ENCODE peak calls at places on chromosomes 16 and 17, in nine cellular contexts. One of them, this sample, is unnamed. For H3K27me3, the result is how much of the 10 kb centered on the place peaks cover.

GRCh38 chr17:59842901-59843652 is 49.7 kb downstream of the TUBD1 start:
- DNase-seq in hepatocyte: peak
- DNase-seq in endothelial cell of umbilical vein: peak
- DNase-seq in adrenal gland: no peak
- DNase-seq in H1: no peak
- DNase-seq in neural progenitor cell: no peak
- DNase-seq in dorsolateral prefrontal cortex: no peak
- DNase-seq in A673: no peak
- DNase-seq in stomach: peak
- DNase-seq in this sample: no peak

GRCh38 chr17:43574896-43575525 is 28.9 kb upstream of the ETV4 start:
- DNase-seq in hepatocyte: no peak
- DNase-seq in endothelial cell of umbilical vein: no peak
- DNase-seq in adrenal gland: no peak
- DNase-seq in H1: no peak
- DNase-seq in neural progenitor cell: no peak
- DNase-seq in dorsolateral prefrontal cortex: no peak
- DNase-seq in A673: no peak
- DNase-seq in stomach: no peak
- DNase-seq in this sample: peak

GRCh38 chr17:46879101-46879500 is 27.7 kb downstream of the WNT9B start:
- DNase-seq in hepatocyte: no peak
- DNase-seq in endothelial cell of umbilical vein: no peak
- DNase-seq in adrenal gland: no peak
- DNase-seq in H1: no peak
- DNase-seq in neural progenitor cell: no peak
- DNase-seq in dorsolateral prefrontal cortex: no peak
- DNase-seq in A673: no peak
- DNase-seq in stomach: no peak
- DNase-seq in this sample: no peak

GRCh38 chr17:77322534-77323412 is 182.0 kb downstream of the SEC14L1 start:
- DNase-seq in hepatocyte: peak
- DNase-seq in endothelial cell of umbilical vein: peak
- DNase-seq in adrenal gland: peak
- DNase-seq in H1: no peak
- DNase-seq in neural progenitor cell: peak
- DNase-seq in dorsolateral prefrontal cortex: peak
- DNase-seq in A673: peak
- DNase-seq in stomach: peak
- DNase-seq in this sample: peak

GRCh38 chr16:50395763-50396710 is 27.2 kb upstream of the BRD7 start:
- DNase-seq in hepatocyte: no peak
- DNase-seq in endothelial cell of umbilical vein: no peak
- DNase-seq in adrenal gland: no peak
- DNase-seq in H1: no peak
- DNase-seq in neural progenitor cell: no peak
- DNase-seq in dorsolateral prefrontal cortex: no peak
- DNase-seq in A673: no peak
- DNase-seq in stomach: no peak
- DNase-seq in this sample: no peak

GRCh38 chr16:48918520-48919258 is 308.7 kb upstream of the N4BP1 start:
- DNase-seq in hepatocyte: no peak
- DNase-seq in endothelial cell of umbilical vein: no peak
- DNase-seq in adrenal gland: no peak
- DNase-seq in H1: no peak
- DNase-seq in neural progenitor cell: no peak
- DNase-seq in dorsolateral prefrontal cortex: no peak
- DNase-seq in A673: no peak
- DNase-seq in stomach: no peak
- DNase-seq in this sample: no peak

GRCh38 chr17:35022536-35023063 is 40.9 kb downstream of the RFFL start:
- DNase-seq in hepatocyte: peak
- DNase-seq in endothelial cell of umbilical vein: peak
- DNase-seq in adrenal gland: peak
- DNase-seq in H1: no peak
- DNase-seq in neural progenitor cell: no peak
- DNase-seq in dorsolateral prefrontal cortex: peak
- DNase-seq in A673: peak
- DNase-seq in stomach: peak
- DNase-seq in this sample: no peak

GRCh38 chr17:59418732-59419166 is 87.3 kb downstream of the YPEL2 start:
- DNase-seq in hepatocyte: no peak
- DNase-seq in endothelial cell of umbilical vein: no peak
- DNase-seq in adrenal gland: peak
- DNase-seq in H1: no peak
- DNase-seq in neural progenitor cell: no peak
- DNase-seq in dorsolateral prefrontal cortex: no peak
- DNase-seq in A673: no peak
- DNase-seq in stomach: no peak
- DNase-seq in this sample: no peak

GRCh38 chr17:44968225-44969143 is at the start of gene C1QL1:
- DNase-seq in hepatocyte: peak
- DNase-seq in endothelial cell of umbilical vein: peak
- DNase-seq in adrenal gland: peak
- DNase-seq in H1: peak
- DNase-seq in neural progenitor cell: peak
- DNase-seq in dorsolateral prefrontal cortex: peak
- DNase-seq in A673: peak
- DNase-seq in stomach: peak
- DNase-seq in this sample: peak

GRCh38 chr17:44967026-44967906 is 837 bp downstream of the C1QL1 start:
- DNase-seq in hepatocyte: no peak
- DNase-seq in endothelial cell of umbilical vein: no peak
- DNase-seq in adrenal gland: no peak
- DNase-seq in H1: no peak
- DNase-seq in neural progenitor cell: peak
- DNase-seq in dorsolateral prefrontal cortex: no peak
- DNase-seq in A673: no peak
- DNase-seq in stomach: no peak
- DNase-seq in this sample: no peak

GRCh38 chr17:44970136-44970737 is 2.1 kb upstream of the C1QL1 start:
- DNase-seq in hepatocyte: peak
- DNase-seq in endothelial cell of umbilical vein: no peak
- DNase-seq in adrenal gland: no peak
- DNase-seq in H1: no peak
- DNase-seq in neural progenitor cell: peak
- DNase-seq in dorsolateral prefrontal cortex: no peak
- DNase-seq in A673: peak
- DNase-seq in stomach: no peak
- DNase-seq in this sample: peak

GRCh38 chr17:44967907-44968224 is 237 bp downstream of the C1QL1 start:
- DNase-seq in hepatocyte: no peak
- DNase-seq in endothelial cell of umbilical vein: no peak
- DNase-seq in adrenal gland: no peak
- DNase-seq in H1: no peak
- DNase-seq in neural progenitor cell: no peak
- DNase-seq in dorsolateral prefrontal cortex: no peak
- DNase-seq in A673: no peak
- DNase-seq in stomach: no peak
- DNase-seq in this sample: peak

DNA sequence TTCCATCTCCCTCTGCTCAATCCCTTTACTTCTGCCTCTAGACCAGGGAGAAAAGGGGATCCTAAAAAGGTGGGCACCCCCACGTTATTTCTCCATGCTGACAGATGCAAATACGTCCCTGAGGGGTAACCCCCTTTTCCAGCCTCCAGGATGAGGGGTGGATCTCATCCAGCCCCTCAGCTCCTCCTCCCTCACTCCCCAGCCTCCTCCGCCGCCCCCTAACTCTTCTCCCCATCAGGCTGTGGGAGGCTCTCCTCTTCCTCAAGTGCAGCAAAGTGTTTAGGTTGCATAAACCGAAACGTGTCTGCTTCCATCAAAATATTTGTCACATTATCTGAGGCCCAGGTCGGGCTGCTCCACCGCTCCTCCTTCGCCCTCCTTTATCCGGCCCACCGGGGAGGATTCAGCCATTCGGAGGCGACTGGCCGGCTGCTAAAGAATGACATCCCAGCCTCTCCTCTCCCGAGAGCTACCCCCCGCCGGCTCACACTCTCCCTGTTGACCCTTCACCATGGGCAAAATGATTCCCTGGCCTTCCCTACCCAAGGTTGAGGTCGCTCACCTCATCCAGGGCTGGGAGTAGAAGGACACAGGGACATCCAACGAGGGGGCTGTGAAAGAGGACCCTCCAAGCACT is 1.2 kb upstream of the C1QL1 start:
- DNase-seq in hepatocyte: no peak
- DNase-seq in endothelial cell of umbilical vein: no peak
- DNase-seq in adrenal gland: no peak
- DNase-seq in H1: no peak
- DNase-seq in neural progenitor cell: peak
- DNase-seq in dorsolateral prefrontal cortex: no peak
- DNase-seq in A673: no peak
- DNase-seq in stomach: no peak
- DNase-seq in this sample: no peak
- H3K4me3 ChIP-seq in hepatocyte: no peak
- H3K4me3 ChIP-seq in endothelial cell of umbilical vein: no peak
- H3K4me3 ChIP-seq in adrenal gland: no peak
- H3K4me3 ChIP-seq in H1: peak
- H3K4me3 ChIP-seq in neural progenitor cell: peak
- H3K4me3 ChIP-seq in dorsolateral prefrontal cortex: no peak
- H3K4me3 ChIP-seq in A673: peak
- H3K4me3 ChIP-seq in stomach: peak
- H3K4me3 ChIP-seq in this sample: peak

GRCh38 chr17:14196337-14196997 is 40.2 kb downstream of the CDRT15 start:
- DNase-seq in hepatocyte: no peak
- DNase-seq in endothelial cell of umbilical vein: no peak
- DNase-seq in adrenal gland: no peak
- DNase-seq in H1: no peak
- DNase-seq in neural progenitor cell: no peak
- DNase-seq in dorsolateral prefrontal cortex: no peak
- DNase-seq in A673: no peak
- DNase-seq in stomach: no peak
- DNase-seq in this sample: no peak
- H3K27me3 ChIP-seq in hepatocyte: under half
- H3K27me3 ChIP-seq in endothelial cell of umbilical vein: under half
- H3K27me3 ChIP-seq in adrenal gland: under half
- H3K27me3 ChIP-seq in H1: under half
- H3K27me3 ChIP-seq in neural progenitor cell: under half
- H3K27me3 ChIP-seq in dorsolateral prefrontal cortex: under half
- H3K27me3 ChIP-seq in A673: under half
- H3K27me3 ChIP-seq in stomach: under half
- H3K27me3 ChIP-seq in this sample: under half

GRCh38 chr16:67417333-67418061 is 1.2 kb upstream of the ZDHHC1 start:
- DNase-seq in hepatocyte: no peak
- DNase-seq in endothelial cell of umbilical vein: no peak
- DNase-seq in adrenal gland: no peak
- DNase-seq in H1: no peak
- DNase-seq in neural progenitor cell: no peak
- DNase-seq in dorsolateral prefrontal cortex: no peak
- DNase-seq in A673: no peak
- DNase-seq in stomach: no peak
- DNase-seq in this sample: no peak

GRCh38 chr16:67419502-67419901 is 3.2 kb upstream of the ZDHHC1 start:
- DNase-seq in hepatocyte: no peak
- DNase-seq in endothelial cell of umbilical vein: no peak
- DNase-seq in adrenal gland: no peak
- DNase-seq in H1: no peak
- DNase-seq in neural progenitor cell: no peak
- DNase-seq in dorsolateral prefrontal cortex: no peak
- DNase-seq in A673: peak
- DNase-seq in stomach: no peak
- DNase-seq in this sample: peak

GRCh38 chr16:67423015-67423414 is 6.7 kb upstream of the ZDHHC1 start:
- DNase-seq in hepatocyte: no peak
- DNase-seq in endothelial cell of umbilical vein: no peak
- DNase-seq in adrenal gland: no peak
- DNase-seq in H1: no peak
- DNase-seq in neural progenitor cell: no peak
- DNase-seq in dorsolateral prefrontal cortex: no peak
- DNase-seq in A673: no peak
- DNase-seq in stomach: no peak
- DNase-seq in this sample: no peak

GRCh38 chr16:67421030-67421429 is 4.8 kb upstream of the ZDHHC1 start:
- DNase-seq in hepatocyte: no peak
- DNase-seq in endothelial cell of umbilical vein: no peak
- DNase-seq in adrenal gland: no peak
- DNase-seq in H1: no peak
- DNase-seq in neural progenitor cell: no peak
- DNase-seq in dorsolateral prefrontal cortex: no peak
- DNase-seq in A673: no peak
- DNase-seq in stomach: no peak
- DNase-seq in this sample: no peak

DNA sequence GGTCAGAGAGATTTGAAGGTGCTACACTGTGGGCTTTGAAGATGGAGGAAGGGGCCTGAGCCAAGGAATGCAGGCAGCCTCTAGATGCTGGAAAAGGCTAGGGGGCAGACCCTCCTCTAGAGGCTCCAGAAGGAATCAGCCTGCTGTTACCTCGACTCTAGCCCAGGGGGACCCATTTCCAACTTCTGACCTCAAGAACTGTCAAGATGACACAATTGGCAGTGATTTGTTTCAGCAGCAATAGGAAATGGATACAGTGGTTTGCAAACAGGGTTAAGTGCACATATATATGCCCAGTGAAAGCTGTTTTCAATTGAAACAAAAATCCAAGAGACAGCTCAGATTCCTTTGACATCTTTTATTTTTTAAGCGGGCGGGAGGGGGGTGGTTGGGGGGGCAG is 3.7 kb upstream of the ZDHHC1 start:
- DNase-seq in hepatocyte: no peak
- DNase-seq in endothelial cell of umbilical vein: no peak
- DNase-seq in adrenal gland: no peak
- DNase-seq in H1: no peak
- DNase-seq in neural progenitor cell: no peak
- DNase-seq in dorsolateral prefrontal cortex: no peak
- DNase-seq in A673: no peak
- DNase-seq in stomach: no peak
- DNase-seq in this sample: no peak
- TF ChIP-seq CTCF in hepatocyte: no peak
- TF ChIP-seq CTCF in endothelial cell of umbilical vein: no peak
- TF ChIP-seq CTCF in adrenal gland: no peak
- TF ChIP-seq CTCF in H1: peak
- TF ChIP-seq CTCF in neural progenitor cell: peak
- TF ChIP-seq CTCF in dorsolateral prefrontal cortex: no peak
- TF ChIP-seq CTCF in A673: no peak
- TF ChIP-seq CTCF in stomach: no peak
- TF ChIP-seq CTCF in this sample: peak

GRCh38 chr17:45697076-45697475 is 87.0 kb upstream of the CRHR1 start:
- DNase-seq in hepatocyte: no peak
- DNase-seq in endothelial cell of umbilical vein: no peak
- DNase-seq in adrenal gland: no peak
- DNase-seq in H1: no peak
- DNase-seq in neural progenitor cell: no peak
- DNase-seq in dorsolateral prefrontal cortex: no peak
- DNase-seq in A673: no peak
- DNase-seq in stomach: no peak
- DNase-seq in this sample: no peak

GRCh38 chr17:45693792-45694191 is 90.3 kb upstream of the CRHR1 start:
- DNase-seq in hepatocyte: no peak
- DNase-seq in endothelial cell of umbilical vein: no peak
- DNase-seq in adrenal gland: no peak
- DNase-seq in H1: no peak
- DNase-seq in neural progenitor cell: no peak
- DNase-seq in dorsolateral prefrontal cortex: no peak
- DNase-seq in A673: no peak
- DNase-seq in stomach: no peak
- DNase-seq in this sample: no peak

GRCh38 chr17:45700171-45701090 is 83.7 kb upstream of the CRHR1 start:
- DNase-seq in hepatocyte: no peak
- DNase-seq in endothelial cell of umbilical vein: no peak
- DNase-seq in adrenal gland: no peak
- DNase-seq in H1: no peak
- DNase-seq in neural progenitor cell: no peak
- DNase-seq in dorsolateral prefrontal cortex: no peak
- DNase-seq in A673: no peak
- DNase-seq in stomach: no peak
- DNase-seq in this sample: peak

GRCh38 chr17:45692661-45693060 is 91.5 kb upstream of the CRHR1 start:
- DNase-seq in hepatocyte: no peak
- DNase-seq in endothelial cell of umbilical vein: no peak
- DNase-seq in adrenal gland: no peak
- DNase-seq in H1: no peak
- DNase-seq in neural progenitor cell: no peak
- DNase-seq in dorsolateral prefrontal cortex: no peak
- DNase-seq in A673: no peak
- DNase-seq in stomach: no peak
- DNase-seq in this sample: no peak

DNA sequence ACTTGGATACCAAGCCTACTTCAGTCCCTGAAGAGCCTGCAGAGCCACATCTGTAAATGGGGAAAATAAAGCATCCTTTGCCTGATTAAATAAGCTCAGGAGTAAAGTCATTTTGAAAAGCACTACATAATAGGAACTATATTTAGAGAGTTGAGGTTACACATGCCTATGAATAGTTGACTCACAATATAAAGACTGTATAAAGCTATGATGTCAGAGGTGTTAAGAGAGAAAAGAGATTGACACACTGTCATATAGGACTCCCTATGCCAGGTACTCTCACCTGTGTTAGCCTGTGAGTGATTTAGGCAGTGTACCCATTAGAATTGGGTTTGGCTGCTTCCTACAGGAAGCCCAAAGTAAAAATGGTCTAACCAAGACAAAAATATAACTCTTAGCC is 87.7 kb upstream of the CRHR1 start:
- DNase-seq in hepatocyte: no peak
- DNase-seq in endothelial cell of umbilical vein: no peak
- DNase-seq in adrenal gland: no peak
- DNase-seq in H1: no peak
- DNase-seq in neural progenitor cell: no peak
- DNase-seq in dorsolateral prefrontal cortex: no peak
- DNase-seq in A673: no peak
- DNase-seq in stomach: no peak
- DNase-seq in this sample: no peak
- H3K4me3 ChIP-seq in hepatocyte: no peak
- H3K4me3 ChIP-seq in endothelial cell of umbilical vein: no peak
- H3K4me3 ChIP-seq in adrenal gland: no peak
- H3K4me3 ChIP-seq in H1: no peak
- H3K4me3 ChIP-seq in neural progenitor cell: no peak
- H3K4me3 ChIP-seq in dorsolateral prefrontal cortex: no peak
- H3K4me3 ChIP-seq in A673: no peak
- H3K4me3 ChIP-seq in stomach: no peak
- H3K4me3 ChIP-seq in this sample: no peak

This sample was measured in WERI-Rb-1.